ENCODE peak calls at places on chromosomes 6 and 20, in nine cellular contexts. One of them, this sample, is unnamed.

GRCh38 chr6:52984247-52984646 is 10.8 kb downstream of the GSTA4 start:
- DNase-seq in lung: no peak
- DNase-seq in epithelial cell of esophagus: no peak
- DNase-seq in Panc1: no peak
- DNase-seq in heart right ventricle: no peak
- DNase-seq in progenitor cell of endocrine pancreas: no peak
- DNase-seq in astrocyte of the spinal cord: peak
- DNase-seq in HCT116: no peak
- DNase-seq in IMR-90: no peak
- DNase-seq in this sample: no peak

GRCh38 chr6:6872924-6873344 is 234.8 kb upstream of the RREB1 start:
- DNase-seq in heart right ventricle: no peak
- DNase-seq in IMR-90: no peak
- DNase-seq in progenitor cell of endocrine pancreas: no peak
- DNase-seq in epithelial cell of esophagus: no peak
- DNase-seq in Panc1: no peak
- DNase-seq in HCT116: no peak
- DNase-seq in astrocyte of the spinal cord: no peak
- DNase-seq in lung: no peak
- DNase-seq in this sample: no peak

GRCh38 chr20:2005831-2006426 is 12.1 kb upstream of the PDYN start:
- DNase-seq in heart right ventricle: peak
- DNase-seq in lung: peak
- DNase-seq in epithelial cell of esophagus: peak
- DNase-seq in astrocyte of the spinal cord: peak
- DNase-seq in IMR-90: peak
- DNase-seq in Panc1: no peak
- DNase-seq in HCT116: peak
- DNase-seq in progenitor cell of endocrine pancreas: peak
- DNase-seq in this sample: no peak

GRCh38 chr6:152356659-152357058 is 280.5 kb downstream of the SYNE1 start:
- DNase-seq in progenitor cell of endocrine pancreas: no peak
- DNase-seq in Panc1: peak
- DNase-seq in HCT116: peak
- DNase-seq in epithelial cell of esophagus: peak
- DNase-seq in lung: no peak
- DNase-seq in IMR-90: peak
- DNase-seq in astrocyte of the spinal cord: peak
- DNase-seq in heart right ventricle: no peak
- DNase-seq in this sample: no peak

GRCh38 chr20:2745936-2746635 is 53.5 kb downstream of the EBF4 start:
- DNase-seq in progenitor cell of endocrine pancreas: no peak
- DNase-seq in IMR-90: no peak
- DNase-seq in epithelial cell of esophagus: no peak
- DNase-seq in HCT116: no peak
- DNase-seq in lung: peak
- DNase-seq in astrocyte of the spinal cord: no peak
- DNase-seq in Panc1: no peak
- DNase-seq in heart right ventricle: no peak
- DNase-seq in this sample: no peak

GRCh38 chr20:478949-479429 is 16.7 kb upstream of the TBC1D20 start:
- DNase-seq in Panc1: peak
- DNase-seq in astrocyte of the spinal cord: peak
- DNase-seq in heart right ventricle: peak
- DNase-seq in IMR-90: peak
- DNase-seq in progenitor cell of endocrine pancreas: no peak
- DNase-seq in HCT116: peak
- DNase-seq in lung: no peak
- DNase-seq in epithelial cell of esophagus: peak
- DNase-seq in this sample: no peak

GRCh38 chr6:159929819-159930218 is 39.0 kb downstream of the MAS1 start:
- DNase-seq in Panc1: no peak
- DNase-seq in HCT116: no peak
- DNase-seq in progenitor cell of endocrine pancreas: no peak
- DNase-seq in lung: peak
- DNase-seq in heart right ventricle: peak
- DNase-seq in astrocyte of the spinal cord: no peak
- DNase-seq in epithelial cell of esophagus: peak
- DNase-seq in IMR-90: no peak
- DNase-seq in this sample: no peak

GRCh38 chr6:26375270-26375669 is 7.6 kb upstream of the BTN2A2 start:
- DNase-seq in IMR-90: no peak
- DNase-seq in astrocyte of the spinal cord: no peak
- DNase-seq in epithelial cell of esophagus: no peak
- DNase-seq in Panc1: no peak
- DNase-seq in heart right ventricle: no peak
- DNase-seq in progenitor cell of endocrine pancreas: no peak
- DNase-seq in lung: no peak
- DNase-seq in HCT116: no peak
- DNase-seq in this sample: no peak

GRCh38 chr20:63102720-63103375 is 96.1 kb upstream of the BHLHE23 start:
- DNase-seq in HCT116: no peak
- DNase-seq in lung: no peak
- DNase-seq in heart right ventricle: no peak
- DNase-seq in IMR-90: peak
- DNase-seq in progenitor cell of endocrine pancreas: no peak
- DNase-seq in astrocyte of the spinal cord: no peak
- DNase-seq in epithelial cell of esophagus: peak
- DNase-seq in Panc1: no peak
- DNase-seq in this sample: no peak

GRCh38 chr20:14986026-14986655 is 648.7 kb upstream of the FLRT3 start:
- DNase-seq in Panc1: no peak
- DNase-seq in heart right ventricle: no peak
- DNase-seq in IMR-90: no peak
- DNase-seq in astrocyte of the spinal cord: peak
- DNase-seq in HCT116: no peak
- DNase-seq in lung: peak
- DNase-seq in epithelial cell of esophagus: peak
- DNase-seq in progenitor cell of endocrine pancreas: no peak
- DNase-seq in this sample: no peak

GRCh38 chr20:16419138-16419715 is 154.0 kb downstream of the KIF16B start:
- DNase-seq in heart right ventricle: no peak
- DNase-seq in progenitor cell of endocrine pancreas: no peak
- DNase-seq in Panc1: no peak
- DNase-seq in epithelial cell of esophagus: peak
- DNase-seq in IMR-90: no peak
- DNase-seq in lung: no peak
- DNase-seq in astrocyte of the spinal cord: no peak
- DNase-seq in HCT116: no peak
- DNase-seq in this sample: no peak

GRCh38 chr6:30881987-30882763 is 2.1 kb upstream of the DDR1 start:
- DNase-seq in progenitor cell of endocrine pancreas: no peak
- DNase-seq in heart right ventricle: peak
- DNase-seq in Panc1: no peak
- DNase-seq in epithelial cell of esophagus: peak
- DNase-seq in IMR-90: peak
- DNase-seq in HCT116: no peak
- DNase-seq in astrocyte of the spinal cord: peak
- DNase-seq in lung: no peak
- DNase-seq in this sample: no peak

GRCh38 chr6:150207931-150208570 is 65.2 kb downstream of the PPP1R14C start:
- DNase-seq in Panc1: no peak
- DNase-seq in HCT116: no peak
- DNase-seq in IMR-90: peak
- DNase-seq in astrocyte of the spinal cord: no peak
- DNase-seq in progenitor cell of endocrine pancreas: no peak
- DNase-seq in epithelial cell of esophagus: peak
- DNase-seq in lung: no peak
- DNase-seq in heart right ventricle: no peak
- DNase-seq in this sample: no peak

GRCh38 chr20:1491281-1491840 is at the start of gene SIRPB2:
- DNase-seq in HCT116: no peak
- DNase-seq in Panc1: no peak
- DNase-seq in IMR-90: no peak
- DNase-seq in lung: peak
- DNase-seq in epithelial cell of esophagus: no peak
- DNase-seq in progenitor cell of endocrine pancreas: no peak
- DNase-seq in heart right ventricle: peak
- DNase-seq in astrocyte of the spinal cord: no peak
- DNase-seq in this sample: no peak

GRCh38 chr20:12592756-12593155 is 416.0 kb upstream of the SPTLC3 start:
- DNase-seq in progenitor cell of endocrine pancreas: no peak
- DNase-seq in HCT116: no peak
- DNase-seq in Panc1: no peak
- DNase-seq in lung: no peak
- DNase-seq in astrocyte of the spinal cord: no peak
- DNase-seq in IMR-90: no peak
- DNase-seq in heart right ventricle: no peak
- DNase-seq in epithelial cell of esophagus: no peak
- DNase-seq in this sample: no peak

GRCh38 chr20:43926691-43927090 is 12.0 kb downstream of the TOX2 start:
- DNase-seq in HCT116: no peak
- DNase-seq in progenitor cell of endocrine pancreas: no peak
- DNase-seq in astrocyte of the spinal cord: no peak
- DNase-seq in lung: no peak
- DNase-seq in heart right ventricle: no peak
- DNase-seq in IMR-90: no peak
- DNase-seq in epithelial cell of esophagus: no peak
- DNase-seq in Panc1: no peak
- DNase-seq in this sample: no peak
- TF ChIP-seq CTCF in HCT116: no peak
- TF ChIP-seq CTCF in progenitor cell of endocrine pancreas: no peak
- TF ChIP-seq CTCF in astrocyte of the spinal cord: no peak
- TF ChIP-seq CTCF in lung: no peak
- TF ChIP-seq CTCF in heart right ventricle: no peak
- TF ChIP-seq CTCF in IMR-90: no peak
- TF ChIP-seq CTCF in epithelial cell of esophagus: no peak
- TF ChIP-seq CTCF in Panc1: no peak
- TF ChIP-seq CTCF in this sample: no peak

GRCh38 chr6:116060572-116061283 is at the start of gene FRK:
- DNase-seq in astrocyte of the spinal cord: peak
- DNase-seq in IMR-90: peak
- DNase-seq in epithelial cell of esophagus: peak
- DNase-seq in progenitor cell of endocrine pancreas: peak
- DNase-seq in heart right ventricle: peak
- DNase-seq in lung: peak
- DNase-seq in Panc1: no peak
- DNase-seq in HCT116: peak
- DNase-seq in this sample: no peak
- TF ChIP-seq CTCF in astrocyte of the spinal cord: no peak
- TF ChIP-seq CTCF in IMR-90: peak
- TF ChIP-seq CTCF in epithelial cell of esophagus: peak
- TF ChIP-seq CTCF in progenitor cell of endocrine pancreas: peak
- TF ChIP-seq CTCF in heart right ventricle: peak
- TF ChIP-seq CTCF in lung: no peak
- TF ChIP-seq CTCF in Panc1: peak
- TF ChIP-seq CTCF in HCT116: peak
- TF ChIP-seq CTCF in this sample: no peak

GRCh38 chr20:47019106-47019824 is 124.6 kb downstream of the EYA2 start:
- DNase-seq in epithelial cell of esophagus: no peak
- DNase-seq in astrocyte of the spinal cord: peak
- DNase-seq in HCT116: no peak
- DNase-seq in IMR-90: peak
- DNase-seq in heart right ventricle: no peak
- DNase-seq in lung: peak
- DNase-seq in progenitor cell of endocrine pancreas: no peak
- DNase-seq in Panc1: no peak
- DNase-seq in this sample: no peak

GRCh38 chr20:47021850-47022249 is 127.2 kb downstream of the EYA2 start:
- DNase-seq in HCT116: no peak
- DNase-seq in epithelial cell of esophagus: no peak
- DNase-seq in IMR-90: no peak
- DNase-seq in Panc1: no peak
- DNase-seq in progenitor cell of endocrine pancreas: no peak
- DNase-seq in astrocyte of the spinal cord: no peak
- DNase-seq in lung: no peak
- DNase-seq in heart right ventricle: no peak
- DNase-seq in this sample: no peak

GRCh38 chr20:47018381-47018780 is 123.7 kb downstream of the EYA2 start:
- DNase-seq in Panc1: no peak
- DNase-seq in IMR-90: no peak
- DNase-seq in epithelial cell of esophagus: no peak
- DNase-seq in lung: no peak
- DNase-seq in astrocyte of the spinal cord: no peak
- DNase-seq in heart right ventricle: no peak
- DNase-seq in progenitor cell of endocrine pancreas: no peak
- DNase-seq in HCT116: no peak
- DNase-seq in this sample: no peak

GRCh38 chr20:47016068-47016664 is 121.5 kb downstream of the EYA2 start:
- DNase-seq in progenitor cell of endocrine pancreas: peak
- DNase-seq in epithelial cell of esophagus: no peak
- DNase-seq in lung: no peak
- DNase-seq in Panc1: no peak
- DNase-seq in heart right ventricle: no peak
- DNase-seq in IMR-90: no peak
- DNase-seq in HCT116: no peak
- DNase-seq in astrocyte of the spinal cord: no peak
- DNase-seq in this sample: no peak

DNA sequence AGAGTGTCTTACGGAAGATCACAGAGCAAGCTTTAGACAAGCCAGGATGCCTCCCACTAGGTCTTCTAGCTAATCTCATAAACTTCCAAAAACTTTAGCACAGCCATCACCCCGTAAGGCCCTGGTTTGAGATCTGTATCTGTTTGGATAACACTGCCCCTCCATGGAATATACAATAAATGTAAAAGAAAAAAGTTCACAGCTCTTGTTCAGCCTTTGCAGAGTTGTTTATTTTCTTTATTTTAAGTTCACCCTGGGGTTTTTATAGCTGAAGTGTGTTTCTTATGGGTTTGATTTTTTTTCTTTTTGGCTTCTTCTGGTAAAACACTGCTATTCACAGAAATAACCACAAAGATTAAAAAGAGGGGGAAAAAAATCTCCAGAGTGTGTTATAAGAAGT is 125.6 kb downstream of the EYA2 start:
- DNase-seq in astrocyte of the spinal cord: peak
- DNase-seq in epithelial cell of esophagus: no peak
- DNase-seq in IMR-90: peak
- DNase-seq in progenitor cell of endocrine pancreas: no peak
- DNase-seq in Panc1: no peak
- DNase-seq in heart right ventricle: no peak
- DNase-seq in lung: no peak
- DNase-seq in HCT116: no peak
- DNase-seq in this sample: no peak
- TF ChIP-seq CTCF in astrocyte of the spinal cord: no peak
- TF ChIP-seq CTCF in epithelial cell of esophagus: no peak
- TF ChIP-seq CTCF in IMR-90: peak
- TF ChIP-seq CTCF in progenitor cell of endocrine pancreas: no peak
- TF ChIP-seq CTCF in Panc1: no peak
- TF ChIP-seq CTCF in heart right ventricle: no peak
- TF ChIP-seq CTCF in lung: no peak
- TF ChIP-seq CTCF in HCT116: no peak
- TF ChIP-seq CTCF in this sample: no peak

DNA sequence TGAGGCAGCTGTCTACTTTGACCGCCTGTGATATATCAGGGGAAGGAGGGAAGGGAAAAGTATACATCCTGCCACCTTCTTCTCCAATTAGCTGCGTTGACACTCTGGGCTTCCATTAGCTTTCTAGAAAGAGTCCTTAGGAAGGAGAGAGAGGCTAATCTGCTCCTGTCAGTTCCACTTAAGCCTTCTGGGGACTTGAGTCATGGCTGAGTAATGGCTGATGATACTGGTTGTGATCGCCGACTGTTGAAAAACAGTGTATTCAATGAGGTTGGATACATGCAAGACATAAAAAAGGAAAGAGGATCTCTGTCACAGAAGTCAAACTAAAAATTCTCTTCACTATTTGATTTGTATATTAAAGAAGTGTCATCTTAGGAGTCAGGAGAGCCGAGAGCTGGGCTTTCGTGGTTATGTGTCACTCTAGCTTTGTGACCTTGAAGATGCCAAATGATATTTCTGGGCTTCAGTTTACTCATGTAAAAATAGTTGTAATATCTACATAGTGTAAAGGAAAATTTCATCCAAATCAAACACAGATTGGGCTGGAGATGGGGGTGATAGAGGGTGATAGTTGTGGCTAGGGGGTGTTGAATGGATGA is 189.0 kb downstream of the UST start:
- DNase-seq in epithelial cell of esophagus: peak
- DNase-seq in astrocyte of the spinal cord: peak
- DNase-seq in heart right ventricle: no peak
- DNase-seq in Panc1: no peak
- DNase-seq in progenitor cell of endocrine pancreas: no peak
- DNase-seq in lung: no peak
- DNase-seq in HCT116: no peak
- DNase-seq in IMR-90: peak
- DNase-seq in this sample: no peak
- TF ChIP-seq CTCF in epithelial cell of esophagus: no peak
- TF ChIP-seq CTCF in astrocyte of the spinal cord: no peak
- TF ChIP-seq CTCF in heart right ventricle: no peak
- TF ChIP-seq CTCF in Panc1: no peak
- TF ChIP-seq CTCF in progenitor cell of endocrine pancreas: no peak
- TF ChIP-seq CTCF in lung: no peak
- TF ChIP-seq CTCF in HCT116: no peak
- TF ChIP-seq CTCF in IMR-90: no peak
- TF ChIP-seq CTCF in this sample: no peak